ENCODE peak calls at places on chromosomes 7 and 10, in five cellular contexts. F is activated CD4-positive, CD25-positive, alpha-beta regulatory T cell; J is GOT3; W is T-helper 2 cell; A is left lobe of liver. L is an unnamed sample.

GRCh38 chr10:8049874-8050560 is 4.5 kb upstream of the GATA3 start:
- DNase-seq in F (no peak), W (no peak), A (no peak), J (no peak), L (no peak)

GRCh38 chr10:70571636-70572439 is 30.7 kb downstream of the PRF1 start:
- DNase-seq in A (no peak), F (no peak), W (no peak), J (no peak), L (no peak)

GRCh38 chr7:70588610-70589009 is 543.3 kb upstream of the GALNT17 start:
- DNase-seq in W (no peak), A (no peak), J (no peak), F (no peak), L (no peak)

GRCh38 chr10:121406823-121407545 is 191.3 kb downstream of the FGFR2 start:
- DNase-seq in W (no peak), F (no peak), J (no peak), A (no peak), L (no peak)

GRCh38 chr10:61919646-61920215 is 18.2 kb downstream of the ARID5B start:
- DNase-seq in J (no peak), W (no peak), F (no peak), A (no peak), L (no peak)

GRCh38 chr10:29648983-29649268 is 14.2 kb upstream of the SVIL start:
- DNase-seq in F (no peak), J (no peak), A (no peak), W (no peak), L (no peak)

GRCh38 chr7:143372070-143372469 is 9.1 kb upstream of the ZYX start:
- DNase-seq in F (no peak), W (peak), J (no peak), A (peak), L (no peak)

GRCh38 chr7:73519867-73520672 is 2.0 kb downstream of the BAZ1B start:
- DNase-seq in A (no peak), J (no peak), W (no peak), F (no peak), L (no peak)

GRCh38 chr7:137916564-137916963 is 69.8 kb upstream of the DGKI start:
- DNase-seq in F (no peak), J (no peak), A (no peak), W (no peak), L (no peak)

GRCh38 chr10:91088300-91089140 is 131.9 kb upstream of the PCGF5 start:
- DNase-seq in A (no peak), F (no peak), J (no peak), W (no peak), L (no peak)

GRCh38 chr10:96025566-96025965 is 17.8 kb upstream of the CCNJ start:
- DNase-seq in J (no peak), A (no peak), F (no peak), W (no peak), L (no peak)

GRCh38 chr7:154304740-154305679 is 252.8 kb downstream of the DPP6 start:
- DNase-seq in J (no peak), A (no peak), W (no peak), F (no peak), L (no peak)

GRCh38 chr10:130631139-130631864 is 495.1 kb downstream of the GLRX3 start:
- DNase-seq in J (no peak), F (no peak), W (no peak), A (no peak), L (no peak)

GRCh38 chr7:19560111-19560883 is 148.5 kb downstream of the POLR1F start:
- DNase-seq in A (no peak), W (no peak), F (no peak), J (no peak), L (no peak)

GRCh38 chr7:135210818-135211178 is 528 bp downstream of the WDR91 start:
- DNase-seq in F (no peak), A (no peak), W (no peak), J (no peak), L (no peak)

GRCh38 chr10:123997486-123998196 is 95.8 kb downstream of the CHST15 start:
- DNase-seq in A (peak), F (no peak), W (no peak), J (peak), L (no peak)

GRCh38 chr7:90625051-90625450 is 28.9 kb downstream of the CDK14 start:
- DNase-seq in J (no peak), A (no peak), F (no peak), W (no peak), L (no peak)

GRCh38 chr10:132907901-132908620 is 34.3 kb downstream of the CFAP46 start:
- DNase-seq in F (no peak), A (no peak), J (no peak), W (no peak), L (no peak)

GRCh38 chr10:62048919-62049636 is 147.6 kb downstream of the ARID5B start:
- DNase-seq in F (peak), W (peak), J (peak), A (peak), L (no peak)

GRCh38 chr10:102463983-102464382 is 12.6 kb upstream of the C10orf95 start:
- DNase-seq in W (no peak), J (no peak), F (no peak), A (no peak), L (no peak)

GRCh38 chr7:66296555-66296954 is 91.4 kb downstream of the TPST1 start:
- DNase-seq in F (no peak), W (no peak), J (no peak), A (no peak), L (no peak)

GRCh38 chr7:55964802-55965470 is 551 bp downstream of the NIPSNAP2 start:
- DNase-seq in A (peak), J (peak), F (no peak), W (peak), L (peak)

GRCh38 chr7:66418537-66418936 is 210.1 kb upstream of the KCTD7 start:
- DNase-seq in F (no peak), A (no peak), J (no peak), W (no peak), L (no peak)

GRCh38 chr7:84455788-84456187 is 261.2 kb upstream of the SEMA3A start:
- DNase-seq in F (no peak), W (no peak), J (no peak), A (no peak), L (no peak)

GRCh38 chr10:61992683-61993629 is 91.5 kb downstream of the ARID5B start:
- DNase-seq in F (no peak), W (peak), J (no peak), A (no peak), L (peak)

GRCh38 chr7:106358103-106358663 is 73.4 kb upstream of the NAMPT start:
- DNase-seq in A (no peak), W (no peak), J (no peak), F (no peak), L (no peak)

GRCh38 chr10:29658984-29659769 is 24.4 kb upstream of the SVIL start:
- DNase-seq in A (no peak), F (peak), W (peak), J (peak), L (peak)

GRCh38 chr10:71788954-71789353 is 15.6 kb upstream of the VSIR start:
- DNase-seq in W (no peak), J (no peak), A (no peak), F (no peak), L (no peak)